ENCODE peak calls at places on chromosomes 11 and 22, in eight cellular contexts. X, T, G, O, W, R, S and D are unnamed samples.

GRCh38 chr22:20551805-20552449 is 44.5 kb downstream of the MED15 start:
- DNase-seq in X (no peak), T (peak; percentile 47), G (no peak), O (peak; percentile 25), W (no peak), R (no peak), S (peak; percentile 54), D (no peak)

GRCh38 chr11:115985896-115986295 is 481.7 kb upstream of the CADM1 start:
- DNase-seq in X (no peak), T (no peak), G (no peak), O (no peak), W (peak; percentile 48), R (no peak), S (no peak), D (no peak)

GRCh38 chr22:46250035-46250782 is at the start of gene CDPF1:
- DNase-seq in X (peak; percentile 80), T (peak; percentile 73), G (peak; percentile 87), O (peak; percentile 79), W (peak; percentile 84), R (peak; percentile 96), S (peak; percentile 80), D (peak; percentile 91)

GRCh38 chr11:77198440-77198849 is 70.4 kb downstream of the MYO7A start:
- DNase-seq in X (peak; percentile 12), T (no peak), G (peak; percentile 17), O (peak; percentile 11), W (no peak), R (no peak), S (no peak), D (no peak)

GRCh38 chr11:45252134-45252856 is 33.8 kb downstream of the SYT13 start:
- DNase-seq in X (no peak), T (no peak), G (peak; percentile 62), O (peak; percentile 20), W (peak; percentile 47), R (no peak), S (peak; percentile 49), D (peak; percentile 63)

GRCh38 chr11:62241095-62241494 is 944 bp upstream of the SCGB1D2 start:
- DNase-seq in X (no peak), T (no peak), G (no peak), O (no peak), W (no peak), R (no peak), S (no peak), D (no peak)

GRCh38 chr22:33913188-33913587 is 7.1 kb downstream of the LARGE1 start:
- DNase-seq in X (no peak), T (no peak), G (no peak), O (no peak), W (no peak), R (no peak), S (no peak), D (no peak)

GRCh38 chr22:30245985-30246901 is at the start of gene LIF:
- DNase-seq in X (peak; percentile 86), T (peak; percentile 74), G (no peak), O (peak; percentile 74), W (peak; percentile 66), R (peak; percentile 59), S (peak; percentile 44), D (peak; percentile 43)

GRCh38 chr11:114147389-114148382 is 88.2 kb downstream of the ZBTB16 start:
- DNase-seq in X (peak; percentile 93), T (peak; percentile 23), G (peak; percentile 75), O (peak; percentile 66), W (no peak), R (no peak), S (no peak), D (no peak)

GRCh38 chr11:15599376-15599775 is 484.7 kb downstream of the INSC start:
- DNase-seq in X (no peak), T (no peak), G (no peak), O (no peak), W (no peak), R (no peak), S (no peak), D (no peak)

GRCh38 chr11:132147464-132147863 is 777.0 kb downstream of the NTM start:
- DNase-seq in X (no peak), T (no peak), G (no peak), O (no peak), W (no peak), R (no peak), S (no peak), D (no peak)

GRCh38 chr11:134140961-134141490 is 72.2 kb downstream of the JAM3 start:
- DNase-seq in X (no peak), T (no peak), G (no peak), O (no peak), W (no peak), R (no peak), S (no peak), D (no peak)

GRCh38 chr11:44538375-44539054 is 26.9 kb upstream of the CD82 start:
- DNase-seq in X (peak; percentile 54), T (peak; percentile 72), G (peak; percentile 63), O (peak; percentile 77), W (peak; percentile 67), R (peak; percentile 61), S (peak; percentile 53), D (peak; percentile 88)

GRCh38 chr11:122327528-122327927 is 211.5 kb upstream of the BLID start:
- DNase-seq in X (no peak), T (no peak), G (no peak), O (no peak), W (no peak), R (no peak), S (no peak), D (no peak)

GRCh38 chr22:33018232-33018864 is 39.8 kb downstream of the SYN3 start:
- DNase-seq in X (peak; percentile 29), T (peak; percentile 47), G (peak; percentile 58), O (peak; percentile 60), W (peak; percentile 46), R (no peak), S (peak; percentile 40), D (peak; percentile 77)

GRCh38 chr11:35619030-35619753 is 932 bp downstream of the FJX1 start:
- DNase-seq in X (peak; percentile 56), T (no peak), G (peak; percentile 33), O (peak; percentile 43), W (peak; percentile 57), R (no peak), S (peak; percentile 49), D (peak; percentile 26)

GRCh38 chr11:72932132-72932570 is 117.9 kb downstream of the ATG16L2 start:
- DNase-seq in X (peak; percentile 43), T (peak; percentile 86), G (no peak), O (peak; percentile 57), W (peak; percentile 44), R (no peak), S (peak; percentile 69), D (no peak)

GRCh38 chr22:32255726-32256125 is 579 bp upstream of the SLC5A4 start:
- DNase-seq in X (peak; percentile 1), T (no peak), G (no peak), O (no peak), W (peak; percentile 1), R (no peak), S (no peak), D (no peak)

GRCh38 chr11:78365381-78365792 is 52.2 kb downstream of the GAB2 start:
- DNase-seq in X (peak; percentile 22), T (peak; percentile 96), G (no peak), O (peak; percentile 68), W (peak; percentile 73), R (no peak), S (peak; percentile 73), D (no peak)

GRCh38 chr11:72569966-72570892 is 104.0 kb downstream of the PDE2A start:
- DNase-seq in X (peak; percentile 93), T (peak; percentile 88), G (no peak), O (peak; percentile 91), W (peak; percentile 54), R (peak; percentile 66), S (peak; percentile 70), D (no peak)

GRCh38 chr22:50601669-50602337 is 1.2 kb downstream of the MAPK8IP2 start:
- DNase-seq in X (no peak), T (no peak), G (no peak), O (no peak), W (no peak), R (no peak), S (no peak), D (no peak)

GRCh38 chr22:27995801-27996528 is 76.9 kb upstream of the PITPNB start:
- DNase-seq in X (no peak), T (no peak), G (no peak), O (no peak), W (peak; percentile 4), R (no peak), S (no peak), D (no peak)

GRCh38 chr11:93476796-93477195 is 66.4 kb downstream of the SMCO4 start:
- DNase-seq in X (peak; percentile 84), T (peak; percentile 31), G (no peak), O (peak; percentile 26), W (peak; percentile 90), R (no peak), S (peak; percentile 41), D (no peak)

GRCh38 chr11:15819679-15820286 is 536.6 kb downstream of the SOX6 start:
- DNase-seq in X (peak; percentile 41), T (peak; percentile 53), G (peak; percentile 66), O (peak; percentile 65), W (peak; percentile 27), R (peak; percentile 11), S (peak; percentile 54), D (peak; percentile 86)

GRCh38 chr22:43185860-43186261 is 1.1 kb downstream of the TTLL12 start:
- DNase-seq in X (peak; percentile 28), T (peak; percentile 29), G (peak; percentile 66), O (peak; percentile 39), W (no peak), R (no peak), S (peak; percentile 12), D (peak; percentile 83)